ENCODE peak calls at places on chromosomes 11 and 22, in five cellular contexts. One of them, this sample, is unnamed.

GRCh38 chr11:128346808-128347207 is 240.6 kb downstream of the ETS1 start:
- DNase-seq in fibroblast of pulmonary artery: peak; percentile 86
- DNase-seq in spleen: no peak
- DNase-seq in amygdala: no peak
- DNase-seq in stimulated activated CD8-positive, alpha-beta memory T cell treated with anti-CD3 and anti-CD28 coated beads, Interleukin-4, amount 100 ng/mL, for 4 hours: no peak
- DNase-seq in this sample: no peak

GRCh38 chr11:131408011-131408640 is 37.7 kb downstream of the NTM start:
- DNase-seq in fibroblast of pulmonary artery: peak; percentile 10
- DNase-seq in spleen: no peak
- DNase-seq in amygdala: peak; percentile 16
- DNase-seq in stimulated activated CD8-positive, alpha-beta memory T cell treated with anti-CD3 and anti-CD28 coated beads, Interleukin-4, amount 100 ng/mL, for 4 hours: no peak
- DNase-seq in this sample: no peak

GRCh38 chr11:28701760-28702449 is 593.7 kb downstream of the METTL15 start:
- DNase-seq in fibroblast of pulmonary artery: peak; percentile 36
- DNase-seq in spleen: no peak
- DNase-seq in amygdala: no peak
- DNase-seq in stimulated activated CD8-positive, alpha-beta memory T cell treated with anti-CD3 and anti-CD28 coated beads, Interleukin-4, amount 100 ng/mL, for 4 hours: no peak
- DNase-seq in this sample: no peak

GRCh38 chr11:45233121-45233803 is 52.9 kb downstream of the SYT13 start:
- DNase-seq in fibroblast of pulmonary artery: peak; percentile 66
- DNase-seq in spleen: peak; percentile 85
- DNase-seq in amygdala: no peak
- DNase-seq in stimulated activated CD8-positive, alpha-beta memory T cell treated with anti-CD3 and anti-CD28 coated beads, Interleukin-4, amount 100 ng/mL, for 4 hours: peak; percentile 18
- DNase-seq in this sample: no peak

GRCh38 chr22:26709617-26710390 is 52.4 kb downstream of the MIAT start:
- DNase-seq in fibroblast of pulmonary artery: peak; percentile 59
- DNase-seq in spleen: no peak
- DNase-seq in amygdala: no peak
- DNase-seq in stimulated activated CD8-positive, alpha-beta memory T cell treated with anti-CD3 and anti-CD28 coated beads, Interleukin-4, amount 100 ng/mL, for 4 hours: no peak
- DNase-seq in this sample: no peak

GRCh38 chr11:86303257-86303656 is 1.2 kb downstream of the HIKESHI start:
- DNase-seq in fibroblast of pulmonary artery: no peak
- DNase-seq in spleen: no peak
- DNase-seq in amygdala: no peak
- DNase-seq in stimulated activated CD8-positive, alpha-beta memory T cell treated with anti-CD3 and anti-CD28 coated beads, Interleukin-4, amount 100 ng/mL, for 4 hours: no peak
- DNase-seq in this sample: no peak

GRCh38 chr11:27700351-27701261 is at the start of gene BDNF:
- DNase-seq in fibroblast of pulmonary artery: peak; percentile 46
- DNase-seq in spleen: no peak
- DNase-seq in amygdala: no peak
- DNase-seq in stimulated activated CD8-positive, alpha-beta memory T cell treated with anti-CD3 and anti-CD28 coated beads, Interleukin-4, amount 100 ng/mL, for 4 hours: no peak
- DNase-seq in this sample: no peak

GRCh38 chr22:23521442-23522113 is 58.5 kb downstream of the IGLL1 start:
- DNase-seq in fibroblast of pulmonary artery: peak; percentile 97
- DNase-seq in spleen: peak; percentile 95
- DNase-seq in amygdala: peak; percentile 95
- DNase-seq in stimulated activated CD8-positive, alpha-beta memory T cell treated with anti-CD3 and anti-CD28 coated beads, Interleukin-4, amount 100 ng/mL, for 4 hours: peak; percentile 51
- DNase-seq in this sample: no peak

GRCh38 chr11:11463397-11463796 is 110.3 kb upstream of the CSNK2A3 start:
- DNase-seq in fibroblast of pulmonary artery: no peak
- DNase-seq in spleen: no peak
- DNase-seq in amygdala: no peak
- DNase-seq in stimulated activated CD8-positive, alpha-beta memory T cell treated with anti-CD3 and anti-CD28 coated beads, Interleukin-4, amount 100 ng/mL, for 4 hours: no peak
- DNase-seq in this sample: no peak

GRCh38 chr22:28208036-28208435 is 289.0 kb upstream of the PITPNB start:
- DNase-seq in fibroblast of pulmonary artery: no peak
- DNase-seq in spleen: no peak
- DNase-seq in amygdala: no peak
- DNase-seq in stimulated activated CD8-positive, alpha-beta memory T cell treated with anti-CD3 and anti-CD28 coated beads, Interleukin-4, amount 100 ng/mL, for 4 hours: no peak
- DNase-seq in this sample: no peak

GRCh38 chr11:66619080-66619554 is 2.7 kb downstream of the RBM14 start:
- DNase-seq in fibroblast of pulmonary artery: peak; percentile 88
- DNase-seq in spleen: no peak
- DNase-seq in amygdala: peak; percentile 15
- DNase-seq in stimulated activated CD8-positive, alpha-beta memory T cell treated with anti-CD3 and anti-CD28 coated beads, Interleukin-4, amount 100 ng/mL, for 4 hours: no peak
- DNase-seq in this sample: peak; percentile 70

GRCh38 chr11:87097582-87097981 is 59.8 kb downstream of the TMEM135 start:
- DNase-seq in fibroblast of pulmonary artery: peak; percentile 50
- DNase-seq in spleen: no peak
- DNase-seq in amygdala: no peak
- DNase-seq in stimulated activated CD8-positive, alpha-beta memory T cell treated with anti-CD3 and anti-CD28 coated beads, Interleukin-4, amount 100 ng/mL, for 4 hours: no peak
- DNase-seq in this sample: peak; percentile 3

GRCh38 chr11:75388386-75389275 is 10.7 kb upstream of the RPS3 start:
- DNase-seq in fibroblast of pulmonary artery: peak; percentile 88
- DNase-seq in spleen: peak; percentile 83
- DNase-seq in amygdala: peak; percentile 59
- DNase-seq in stimulated activated CD8-positive, alpha-beta memory T cell treated with anti-CD3 and anti-CD28 coated beads, Interleukin-4, amount 100 ng/mL, for 4 hours: peak; percentile 25
- DNase-seq in this sample: no peak

GRCh38 chr11:41282436-41282835 is 177.0 kb downstream of the LRRC4C start:
- DNase-seq in fibroblast of pulmonary artery: no peak
- DNase-seq in spleen: no peak
- DNase-seq in amygdala: peak; percentile 36
- DNase-seq in stimulated activated CD8-positive, alpha-beta memory T cell treated with anti-CD3 and anti-CD28 coated beads, Interleukin-4, amount 100 ng/mL, for 4 hours: no peak
- DNase-seq in this sample: no peak

GRCh38 chr11:61120865-61121831 is 18.9 kb downstream of the CD5 start:
- DNase-seq in fibroblast of pulmonary artery: peak; percentile 38
- DNase-seq in spleen: no peak
- DNase-seq in amygdala: no peak
- DNase-seq in stimulated activated CD8-positive, alpha-beta memory T cell treated with anti-CD3 and anti-CD28 coated beads, Interleukin-4, amount 100 ng/mL, for 4 hours: no peak
- DNase-seq in this sample: no peak

GRCh38 chr11:106708348-106708747 is 309.9 kb downstream of the GUCY1A2 start:
- DNase-seq in fibroblast of pulmonary artery: no peak
- DNase-seq in spleen: peak; percentile 16
- DNase-seq in amygdala: no peak
- DNase-seq in stimulated activated CD8-positive, alpha-beta memory T cell treated with anti-CD3 and anti-CD28 coated beads, Interleukin-4, amount 100 ng/mL, for 4 hours: no peak
- DNase-seq in this sample: no peak

GRCh38 chr11:75325713-75326438 is 25.6 kb downstream of the ARRB1 start:
- DNase-seq in fibroblast of pulmonary artery: peak; percentile 91
- DNase-seq in spleen: no peak
- DNase-seq in amygdala: peak; percentile 85
- DNase-seq in stimulated activated CD8-positive, alpha-beta memory T cell treated with anti-CD3 and anti-CD28 coated beads, Interleukin-4, amount 100 ng/mL, for 4 hours: peak; percentile 36
- DNase-seq in this sample: no peak

GRCh38 chr11:130832571-130833432 is 83.5 kb downstream of the SNX19 start:
- DNase-seq in fibroblast of pulmonary artery: no peak
- DNase-seq in spleen: no peak
- DNase-seq in amygdala: no peak
- DNase-seq in stimulated activated CD8-positive, alpha-beta memory T cell treated with anti-CD3 and anti-CD28 coated beads, Interleukin-4, amount 100 ng/mL, for 4 hours: no peak
- DNase-seq in this sample: no peak

GRCh38 chr22:32127904-32128303 is 31.2 kb downstream of the C22orf42 start:
- DNase-seq in fibroblast of pulmonary artery: no peak
- DNase-seq in spleen: no peak
- DNase-seq in amygdala: no peak
- DNase-seq in stimulated activated CD8-positive, alpha-beta memory T cell treated with anti-CD3 and anti-CD28 coated beads, Interleukin-4, amount 100 ng/mL, for 4 hours: no peak
- DNase-seq in this sample: no peak